ENCODE peak calls at places on chromosomes 6 and 20, in six cellular contexts. C, Z, M, G, P and Q are unnamed samples.

GRCh38 chr20:924639-925038 is 8.5 kb upstream of the ANGPT4 start:
- DNase-seq in G (no peak), C (no peak), P (no peak), M (no peak), Z (no peak), Q (no peak)

GRCh38 chr20:17172826-17173420 is 53.9 kb upstream of the PCSK2 start:
- DNase-seq in C (no peak), G (no peak), P (no peak), M (no peak), Z (no peak), Q (no peak)

GRCh38 chr6:87724994-87725811 is 23.2 kb upstream of the AKIRIN2 start:
- DNase-seq in C (no peak), M (no peak), G (no peak), P (no peak), Z (no peak), Q (no peak)

GRCh38 chr6:170026272-170027110 is 264.4 kb downstream of the DLL1 start:
- DNase-seq in C (no peak), P (no peak), Z (peak), G (no peak), M (no peak), Q (peak)

GRCh38 chr20:35617397-35618031 is 1.9 kb downstream of the SPAG4 start:
- DNase-seq in M (peak), Z (peak), G (peak), C (peak), P (peak), Q (peak)

GRCh38 chr6:33297956-33298772 is 578 bp downstream of the RGL2 start:
- DNase-seq in C (peak), G (peak), Z (peak), P (peak), M (peak), Q (peak)

GRCh38 chr6:63745784-63746183 is 110.2 kb downstream of the PHF3 start:
- DNase-seq in Z (no peak), P (no peak), G (no peak), C (no peak), M (no peak), Q (no peak)

GRCh38 chr6:2636672-2637071 is 114.0 kb downstream of the MYLK4 start:
- DNase-seq in P (no peak), G (no peak), C (no peak), Z (no peak), M (no peak), Q (no peak)

GRCh38 chr6:113447088-113447831 is 409.9 kb upstream of the MARCKS start:
- DNase-seq in Z (no peak), P (no peak), G (no peak), C (no peak), M (no peak), Q (no peak)

GRCh38 chr20:48626938-48627736 is 200.7 kb downstream of the PREX1 start:
- DNase-seq in P (no peak), Z (no peak), M (no peak), C (no peak), G (no peak), Q (peak)

GRCh38 chr20:33843854-33844253 is 32.7 kb downstream of the CHMP4B start:
- DNase-seq in G (no peak), P (no peak), M (no peak), C (no peak), Z (no peak), Q (no peak)

GRCh38 chr6:35737413-35738211 is 780 bp downstream of the ARMC12 start:
- DNase-seq in M (no peak), P (peak), C (peak), Z (no peak), G (peak), Q (no peak)

GRCh38 chr20:60299951-60300350 is 341.7 kb downstream of the CDH26 start:
- DNase-seq in G (no peak), C (no peak), Z (no peak), P (no peak), M (no peak), Q (no peak)

GRCh38 chr6:138571585-138572199 is 72.4 kb upstream of the NHSL1 start:
- DNase-seq in Z (no peak), G (no peak), M (no peak), C (no peak), P (no peak), Q (no peak)

GRCh38 chr6:133352046-133352445 is 110.9 kb downstream of the EYA4 start:
- DNase-seq in M (no peak), G (no peak), C (no peak), Z (no peak), P (no peak), Q (no peak)

GRCh38 chr20:2086177-2086979 is 15.2 kb upstream of the STK35 start:
- DNase-seq in M (no peak), Z (no peak), C (no peak), G (no peak), P (no peak), Q (no peak)

GRCh38 chr6:22068561-22069346 is 228.1 kb downstream of the PRL start:
- DNase-seq in P (no peak), Z (no peak), G (no peak), C (no peak), M (no peak), Q (no peak)

GRCh38 chr20:36754656-36755222 is 8.8 kb upstream of the NDRG3 start:
- DNase-seq in G (no peak), Z (no peak), C (peak), M (peak), P (peak), Q (no peak)

GRCh38 chr6:63352587-63353281 is 33.0 kb upstream of the LGSN start:
- DNase-seq in C (no peak), G (no peak), M (no peak), Z (no peak), P (peak), Q (no peak)

GRCh38 chr20:25039697-25040437 is 18.1 kb downstream of the ACSS1 start:
- DNase-seq in M (no peak), Z (peak), P (no peak), C (no peak), G (peak), Q (peak)

GRCh38 chr20:37837934-37838333 is 65.0 kb upstream of the VSTM2L start:
- DNase-seq in Z (no peak), C (no peak), P (no peak), M (no peak), G (no peak), Q (no peak)

GRCh38 chr20:37836926-37837325 is 66.0 kb upstream of the VSTM2L start:
- DNase-seq in C (no peak), M (no peak), Z (no peak), G (no peak), P (no peak), Q (no peak)

GRCh38 chr20:37841389-37841788 is 61.5 kb upstream of the VSTM2L start:
- DNase-seq in M (no peak), G (no peak), C (no peak), Z (no peak), P (no peak), Q (no peak)

GRCh38 chr20:37839432-37839827 is 63.5 kb upstream of the VSTM2L start:
- DNase-seq in Z (no peak), M (no peak), G (no peak), P (no peak), C (no peak), Q (no peak)

GRCh38 chr20:37838769-37839431 is 64.0 kb upstream of the VSTM2L start:
- DNase-seq in C (no peak), P (no peak), M (no peak), Z (no peak), G (no peak), Q (no peak)
- H3K27ac ChIP-seq in C (no peak), P (no peak), M (no peak), Z (no peak), G (no peak), Q (no peak)

GRCh38 chr6:42448391-42448790 is 3.3 kb downstream of the TRERF1 start:
- DNase-seq in M (no peak), P (no peak), Z (no peak), G (no peak), C (no peak), Q (no peak)
- H3K27ac ChIP-seq in M (no peak), P (no peak), Z (no peak), G (no peak), C (no peak), Q (no peak)

DNA sequence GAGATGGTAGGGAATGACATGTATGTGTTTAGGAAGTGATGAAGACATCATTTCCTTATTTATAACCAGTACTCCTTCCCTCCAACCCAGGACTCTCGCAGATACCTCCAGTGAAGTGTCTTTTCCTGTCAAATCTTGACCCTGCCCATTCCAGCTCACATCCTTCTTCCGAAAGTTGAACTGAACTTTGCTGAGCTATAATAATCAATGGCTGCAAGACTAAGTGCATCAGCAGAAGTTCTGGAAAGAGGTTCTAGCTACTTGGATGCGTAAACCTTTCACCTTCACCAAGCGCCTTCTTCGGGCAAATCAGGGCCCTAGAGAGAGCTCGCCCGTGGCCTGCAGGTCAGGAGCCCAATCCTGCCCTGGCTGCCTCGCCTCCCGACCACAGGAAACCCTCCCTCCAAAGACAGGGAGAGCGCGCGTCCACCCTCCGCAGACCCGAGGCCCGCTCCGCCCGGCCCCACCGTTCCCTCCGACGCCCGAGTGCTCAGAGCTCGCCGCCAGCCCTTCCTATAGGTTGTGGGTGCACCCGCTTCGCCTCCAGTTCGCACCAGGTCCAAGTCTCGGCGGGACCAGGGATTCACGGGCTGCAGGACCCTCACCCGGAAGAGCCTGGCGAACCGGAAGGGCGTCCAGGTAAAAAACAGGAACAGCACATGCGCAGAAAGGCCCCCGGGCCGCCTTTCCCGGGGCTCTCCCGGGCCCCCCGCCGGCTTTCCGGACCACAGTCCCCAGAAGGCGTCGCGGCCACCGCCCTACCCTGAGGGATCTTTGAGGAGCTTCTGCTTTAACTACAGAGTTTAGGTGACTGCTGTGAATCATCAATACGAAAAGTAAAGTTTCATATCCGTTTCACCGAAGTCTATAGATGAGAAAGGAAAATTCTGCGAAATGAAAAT is at the start of gene ZNF334:
- DNase-seq in G (peak), M (peak), Z (peak), C (no peak), P (peak), Q (peak)
- H3K27ac ChIP-seq in G (no peak), M (peak), Z (peak), C (no peak), P (peak), Q (peak)

GRCh38 chr20:45967551-45968080 is 4.4 kb downstream of the ZNF335 start:
- DNase-seq in Z (peak), M (no peak), C (no peak), P (no peak), G (peak), Q (peak)

GRCh38 chr20:45969712-45970634 is 2.0 kb downstream of the ZNF335 start:
- DNase-seq in G (peak), M (no peak), C (no peak), Z (no peak), P (peak), Q (no peak)

GRCh38 chr20:45968081-45968671 is 3.8 kb downstream of the ZNF335 start:
- DNase-seq in G (peak), Z (peak), P (no peak), M (no peak), C (no peak), Q (peak)

GRCh38 chr20:45970646-45971424 is 1.2 kb downstream of the ZNF335 start:
- DNase-seq in P (no peak), C (no peak), Z (peak), M (no peak), G (peak), Q (no peak)

GRCh38 chr20:45968801-45969711 is 2.9 kb downstream of the ZNF335 start:
- DNase-seq in C (no peak), M (no peak), G (peak), Z (peak), P (no peak), Q (peak)
- H3K27ac ChIP-seq in C (no peak), M (peak), G (no peak), Z (no peak), P (peak), Q (no peak)

DNA sequence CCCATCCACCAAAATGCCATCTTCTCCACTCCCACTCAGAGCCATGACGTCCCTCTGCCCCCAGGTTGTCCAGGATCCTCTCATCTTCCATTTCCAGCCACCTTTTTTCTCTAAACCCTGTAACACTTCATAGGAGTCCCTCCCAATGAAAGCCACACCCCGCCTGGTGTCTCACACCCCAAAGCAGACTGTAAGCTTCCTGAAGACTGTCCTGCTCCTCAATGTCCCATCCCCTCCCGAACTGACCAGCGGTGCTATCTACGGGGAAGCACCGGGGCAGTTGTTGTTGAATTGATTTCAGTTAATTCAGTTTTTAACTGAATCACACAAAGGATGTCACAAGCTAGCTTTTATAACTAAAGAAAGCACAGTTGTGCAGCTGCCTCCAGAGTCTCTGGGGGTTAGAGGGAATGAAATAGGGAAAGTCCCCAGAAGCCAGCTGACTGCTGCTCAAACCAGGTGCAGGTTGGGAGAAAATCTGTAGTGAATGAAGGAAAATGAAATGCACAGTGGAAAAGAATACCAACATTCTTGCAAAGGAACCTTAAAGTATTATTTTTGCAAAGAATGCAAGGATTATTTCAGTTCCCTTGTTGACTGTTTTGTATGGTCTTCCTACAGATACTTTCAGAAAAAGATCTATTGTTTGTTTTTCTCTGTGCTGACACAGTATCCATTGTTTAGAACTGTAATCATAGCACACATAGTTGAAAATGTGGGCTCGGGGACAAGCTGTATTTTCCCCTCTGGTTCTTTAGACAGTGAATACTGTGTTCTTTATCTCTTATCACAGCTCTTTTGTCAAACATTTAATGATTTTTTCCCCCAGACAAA is 222.6 kb upstream of the QKI start:
- DNase-seq in C (no peak), P (no peak), G (no peak), Z (no peak), M (no peak), Q (no peak)
- H3K27ac ChIP-seq in C (no peak), P (no peak), G (no peak), Z (no peak), M (no peak), Q (no peak)